ENCODE peak calls at places on chromosomes 4 and X, in nine cellular contexts. T is NCI-H1105; J is non-pigmented ciliary epithelial cell; R is caudate nucleus; K is HFF-Myc; C is NB4; Z is activated effector memory CD4-positive, alpha-beta T cell treated with Interleukin-2 at 50 U/mL for 16 hours; A is COLO829; N is Calu3. M is an unnamed sample.
A peak's percentile ranks its signal among the peaks of the same experiment; 100 is the strongest.

GRCh38 chr4:104344342-104344980 is 150.2 kb downstream of the CXXC4 start:
- DNase-seq in N (no peak), C (no peak), T (no peak), K (no peak), Z (no peak), J (no peak), R (no peak), A (no peak), M (no peak)

GRCh38 chrX:118724775-118725174 is 2.6 kb upstream of the IL13RA1 start:
- DNase-seq in J (no peak), C (no peak), T (no peak), Z (no peak), A (peak; percentile 75), K (no peak), R (no peak), N (no peak), M (no peak)

GRCh38 chrX:64186974-64187761 is 18.3 kb downstream of the AMER1 start:
- DNase-seq in K (no peak), J (no peak), R (no peak), Z (no peak), C (no peak), T (no peak), A (no peak), N (no peak), M (no peak)

GRCh38 chr4:145320269-145320668 is 139.9 kb upstream of the OTUD4 start:
- DNase-seq in A (no peak), R (no peak), N (no peak), T (no peak), J (no peak), Z (no peak), C (no peak), K (no peak), M (no peak)

GRCh38 chrX:153642313-153642654 is 4.7 kb upstream of the DUSP9 start:
- DNase-seq in T (peak; percentile 41), Z (no peak), K (no peak), R (no peak), J (no peak), A (no peak), C (peak; percentile 45), N (no peak), M (no peak)

GRCh38 chrX:37796805-37797204 is 16.9 kb downstream of the CYBB start:
- DNase-seq in C (peak; percentile 88), K (no peak), T (no peak), J (no peak), N (peak; percentile 9), Z (no peak), A (no peak), R (no peak), M (no peak)

GRCh38 chr4:153735901-153736461 is 23.8 kb downstream of the RNF175 start:
- DNase-seq in T (no peak), K (no peak), C (no peak), R (no peak), J (no peak), A (peak; percentile 40), Z (no peak), N (no peak), M (no peak)

GRCh38 chr4:78661923-78662521 is 110.5 kb downstream of the ANXA3 start:
- DNase-seq in Z (no peak), J (no peak), K (no peak), N (no peak), T (no peak), R (no peak), C (peak; percentile 58), A (peak; percentile 71), M (no peak)

GRCh38 chrX:47174846-47175587 is 18.6 kb upstream of the UBA1 start:
- DNase-seq in K (no peak), Z (no peak), A (no peak), R (no peak), T (no peak), C (no peak), J (no peak), N (no peak), M (no peak)

GRCh38 chr4:163344147-163345050 is 707 bp downstream of the NPY5R start:
- DNase-seq in C (no peak), N (peak; percentile 17), A (no peak), R (no peak), T (peak; percentile 0), K (no peak), J (no peak), Z (no peak), M (no peak)

GRCh38 chrX:78105944-78106650 is 2.0 kb downstream of the PGK1 start:
- DNase-seq in K (no peak), C (peak; percentile 52), J (no peak), R (no peak), T (no peak), N (no peak), Z (peak; percentile 3), A (peak; percentile 11), M (peak; percentile 30)

GRCh38 chr4:101345271-101345595 is 2.1 kb downstream of the PPP3CA start:
- DNase-seq in J (no peak), A (no peak), N (no peak), C (peak; percentile 85), K (no peak), T (no peak), R (no peak), Z (no peak), M (no peak)

GRCh38 chr4:182307746-182308145 is 64.5 kb downstream of the TENM3 start:
- DNase-seq in A (no peak), K (peak; percentile 65), Z (no peak), J (peak; percentile 92), T (no peak), R (no peak), N (no peak), C (no peak), M (no peak)

GRCh38 chrX:134753185-134754008 is 95.1 kb upstream of the PLAC1 start:
- DNase-seq in A (no peak), C (peak; percentile 24), J (no peak), Z (no peak), K (peak; percentile 57), T (no peak), R (no peak), N (no peak), M (no peak)

GRCh38 chrX:14228611-14229010 is 198.9 kb upstream of the GEMIN8 start:
- DNase-seq in T (no peak), R (no peak), A (no peak), C (no peak), K (no peak), N (no peak), J (no peak), Z (no peak), M (no peak)

GRCh38 chr4:132001542-132001941 is 1147.6 kb upstream of the PCDH10 start:
- DNase-seq in T (no peak), A (no peak), R (no peak), K (no peak), J (peak; percentile 37), N (no peak), Z (no peak), C (no peak), M (no peak)

GRCh38 chrX:11449613-11450012 is 156.4 kb downstream of the AMELX start:
- DNase-seq in J (no peak), K (no peak), A (no peak), C (no peak), N (no peak), T (no peak), Z (no peak), R (no peak), M (no peak)

GRCh38 chr4:112348488-112349158 is 51.5 kb downstream of the ALPK1 start:
- DNase-seq in K (peak; percentile 72), Z (no peak), A (peak; percentile 72), J (peak; percentile 32), N (no peak), C (peak; percentile 32), T (peak; percentile 1), R (peak; percentile 12), M (no peak)

GRCh38 chrX:19625612-19626011 is 110.3 kb upstream of the MAP3K15 start:
- DNase-seq in T (no peak), Z (peak; percentile 14), N (no peak), J (no peak), R (no peak), K (no peak), A (no peak), C (peak; percentile 8), M (peak; percentile 11)

GRCh38 chrX:120793098-120793497 is 82.6 kb downstream of the CT47B1 start:
- DNase-seq in K (no peak), J (no peak), N (no peak), A (no peak), R (no peak), Z (no peak), T (no peak), C (no peak), M (no peak)

GRCh38 chrX:36019164-36019563 is 99.6 kb downstream of the CFAP47 start:
- DNase-seq in N (no peak), J (no peak), Z (no peak), T (no peak), A (no peak), R (no peak), C (no peak), K (no peak), M (no peak)

GRCh38 chr4:140743194-140743931 is 12.8 kb downstream of the TBC1D9 start:
- DNase-seq in R (no peak), J (no peak), A (peak; percentile 43), N (no peak), K (no peak), C (no peak), T (no peak), Z (no peak), M (no peak)

GRCh38 chr4:81085291-81085690 is 54.8 kb downstream of the BMP3 start:
- DNase-seq in J (no peak), N (no peak), T (no peak), K (no peak), C (no peak), A (no peak), R (no peak), Z (no peak), M (no peak)

M was measured in T-helper 22 cell.